ENCODE peak calls at places on chromosomes 4 and X, in ten cellular contexts. R, J, W, Y, P, S, T, D, F and B are unnamed samples.

GRCh38 chr4:12016729-12017128 is 588.0 kb upstream of the HS3ST1 start:
- DNase-seq in D (no peak), J (no peak), T (no peak), F (no peak), Y (no peak), S (no peak), R (no peak), P (no peak), W (no peak), B (no peak)

GRCh38 chr4:55183926-55184599 is 58.7 kb upstream of the KDR start:
- DNase-seq in D (peak), P (peak), W (no peak), J (peak), F (peak), S (no peak), Y (no peak), T (no peak), R (peak), B (peak)

GRCh38 chrX:129961180-129962083 is 21.0 kb upstream of the BCORL1 start:
- DNase-seq in Y (peak), P (peak), R (peak), W (peak), F (peak), T (peak), S (peak), J (peak), D (peak), B (peak)

GRCh38 chrX:149370097-149370496 is 135.0 kb downstream of the IDS start:
- DNase-seq in S (no peak), D (no peak), F (no peak), R (no peak), W (no peak), P (no peak), J (no peak), Y (no peak), T (no peak), B (no peak)

GRCh38 chr4:174198396-174199179 is 84.9 kb downstream of the FBXO8 start:
- DNase-seq in D (peak), R (peak), F (peak), S (no peak), Y (no peak), T (peak), W (no peak), J (peak), P (no peak), B (no peak)

GRCh38 chrX:46912673-46913491 is 661 bp downstream of the JADE3 start:
- DNase-seq in P (peak), F (peak), D (peak), Y (peak), J (peak), T (peak), W (peak), S (peak), R (peak), B (peak)

GRCh38 chrX:22952011-22952410 is 47.7 kb upstream of the DDX53 start:
- DNase-seq in F (peak), S (no peak), Y (no peak), P (peak), D (peak), T (no peak), J (peak), W (no peak), R (peak), B (peak)

GRCh38 chr4:184812651-184813181 is 13.1 kb downstream of the ACSL1 start:
- DNase-seq in J (peak), P (peak), T (no peak), D (no peak), F (no peak), W (no peak), Y (no peak), S (no peak), R (peak), B (no peak)

GRCh38 chr4:119093042-119093827 is 42.4 kb upstream of the MYOZ2 start:
- DNase-seq in D (peak), W (no peak), T (no peak), Y (no peak), S (no peak), P (peak), J (peak), R (no peak), F (no peak), B (no peak)

GRCh38 chr4:26826721-26827120 is 33.9 kb upstream of the STIM2 start:
- DNase-seq in D (peak), F (no peak), W (no peak), S (no peak), Y (no peak), R (peak), P (peak), J (no peak), T (no peak), B (peak)

GRCh38 chr4:121462660-121463261 is 81.9 kb upstream of the QRFPR start:
- DNase-seq in J (peak), W (no peak), D (peak), P (peak), F (peak), T (peak), S (peak), Y (no peak), R (peak), B (peak)

GRCh38 chrX:143632625-143633387 is 3.1 kb downstream of the SLITRK4 start:
- DNase-seq in J (no peak), F (peak), D (no peak), S (no peak), Y (no peak), P (no peak), T (no peak), R (no peak), W (no peak), B (no peak)

GRCh38 chr4:1155314-1155713 is 17.1 kb downstream of the SPON2 start:
- DNase-seq in S (no peak), F (no peak), Y (no peak), R (no peak), W (no peak), P (no peak), D (no peak), T (no peak), J (no peak), B (no peak)

GRCh38 chr4:92235741-92236140 is 68.0 kb upstream of the GRID2 start:
- DNase-seq in D (peak), Y (no peak), R (no peak), P (no peak), T (no peak), S (no peak), J (peak), W (no peak), F (no peak), B (no peak)

GRCh38 chrX:42524374-42524773 is 253.6 kb downstream of the PPP1R2C start:
- DNase-seq in S (no peak), D (peak), T (no peak), W (no peak), P (no peak), J (peak), R (peak), Y (no peak), F (no peak), B (peak)

GRCh38 chr4:47612116-47613023 is 127.3 kb downstream of the ATP10D start:
- DNase-seq in R (peak), D (no peak), P (no peak), F (peak), Y (no peak), W (no peak), S (no peak), J (peak), T (no peak), B (no peak)

GRCh38 chr4:32140636-32141035 is 1420.5 kb downstream of the PCDH7 start:
- DNase-seq in D (peak), T (no peak), Y (no peak), R (peak), P (no peak), W (no peak), J (peak), F (peak), S (no peak), B (peak)

GRCh38 chrX:13440166-13440565 is 120.3 kb upstream of the ATXN3L start:
- DNase-seq in J (peak), P (no peak), F (no peak), Y (no peak), R (no peak), D (peak), S (no peak), T (no peak), W (no peak), B (no peak)

GRCh38 chr4:61397174-61397573 is 197.0 kb downstream of the ADGRL3 start:
- DNase-seq in S (no peak), F (no peak), Y (no peak), T (no peak), W (no peak), D (peak), J (peak), P (no peak), R (no peak), B (no peak)

GRCh38 chr4:25658357-25658771 is 2.7 kb downstream of the SLC34A2 start:
- DNase-seq in D (no peak), P (no peak), W (no peak), Y (no peak), F (no peak), R (no peak), J (no peak), S (no peak), T (no peak), B (no peak)

GRCh38 chr4:76545161-76545884 is 110.3 kb downstream of the SHROOM3 start:
- DNase-seq in W (no peak), F (peak), Y (no peak), T (no peak), J (no peak), R (no peak), D (peak), P (no peak), S (no peak), B (no peak)

GRCh38 chr4:82988323-82988832 is 22.2 kb downstream of the LIN54 start:
- DNase-seq in S (no peak), J (peak), W (no peak), P (no peak), D (no peak), F (no peak), Y (no peak), T (no peak), R (peak), B (no peak)

GRCh38 chr4:1551211-1551610 is 132.9 kb downstream of the FAM53A start:
- DNase-seq in D (no peak), S (no peak), Y (no peak), R (no peak), P (peak), F (no peak), J (no peak), T (no peak), W (peak), B (no peak)

GRCh38 chr4:148770377-148770776 is 328.2 kb upstream of the NR3C2 start:
- DNase-seq in R (no peak), S (no peak), F (no peak), T (no peak), W (no peak), P (peak), Y (no peak), J (no peak), D (no peak), B (no peak)

GRCh38 chr4:568962-569361 is 7.1 kb downstream of the TMEM271 start:
- DNase-seq in W (no peak), F (no peak), T (no peak), R (no peak), S (no peak), J (no peak), Y (no peak), P (no peak), D (no peak), B (no peak)

GRCh38 chr4:1410491-1411325 is 4.5 kb upstream of the NKX1-1 start:
- DNase-seq in D (peak), Y (peak), P (peak), F (peak), R (peak), T (no peak), S (peak), J (peak), W (peak), B (peak)

GRCh38 chrX:28058906-28059305 is 77.7 kb upstream of the DCAF8L1 start:
- DNase-seq in W (no peak), S (no peak), P (peak), Y (no peak), J (no peak), R (peak), F (no peak), D (no peak), T (no peak), B (no peak)